ENCODE peak calls at places on chromosomes 5 and 9, in seven cellular contexts. I is upper lobe of right lung, N is lower lobe of right lung, G is PC-3, L is PC-9, X is left ventricle myocardium inferior, U is stomach. D is an unnamed sample. For H3K4me1, the result is how much of the 10 kb centered on the place peaks cover.

GRCh38 chr9:112849363-112849922 is 41.2 kb downstream of the SLC46A2 start:
- DNase-seq in I (no peak), U (no peak), N (no peak), G (no peak), L (no peak), X (no peak), D (no peak)

GRCh38 chr5:177090813-177091212 is 4.1 kb downstream of the FGFR4 start:
- DNase-seq in N (no peak), L (no peak), X (no peak), I (no peak), U (no peak), G (no peak), D (no peak)

GRCh38 chr9:71647094-71647591 is 121.2 kb downstream of the CEMIP2 start:
- DNase-seq in I (peak), N (peak), X (peak), U (peak), L (peak), G (peak), D (peak)

GRCh38 chr5:78060421-78060820 is 234.1 kb downstream of the AP3B1 start:
- DNase-seq in U (no peak), G (peak), N (no peak), X (no peak), L (no peak), I (no peak), D (no peak)

GRCh38 chr5:149002761-149003689 is 59.8 kb downstream of the SH3TC2 start:
- DNase-seq in N (no peak), U (no peak), X (no peak), L (peak), G (peak), I (no peak), D (no peak)

GRCh38 chr9:135559606-135560005 is 1.9 kb upstream of the PAEP start:
- DNase-seq in G (peak), X (no peak), L (no peak), U (no peak), N (no peak), I (no peak), D (no peak)

GRCh38 chr5:78621269-78621871 is 27.2 kb downstream of the LHFPL2 start:
- DNase-seq in G (no peak), U (no peak), I (no peak), L (no peak), N (no peak), X (no peak), D (no peak)

GRCh38 chr9:109901191-109901590 is 121.2 kb downstream of the PALM2AKAP2 start:
- DNase-seq in N (no peak), L (no peak), G (no peak), X (no peak), I (no peak), U (no peak), D (no peak)

GRCh38 chr9:133188006-133188842 is 20.8 kb downstream of the OBP2B start:
- DNase-seq in N (no peak), G (peak), X (no peak), U (no peak), I (peak), L (peak), D (no peak)

GRCh38 chr5:1051366-1051720 is 42.7 kb downstream of the NKD2 start:
- DNase-seq in X (no peak), N (no peak), L (no peak), I (no peak), U (no peak), G (no peak), D (no peak)

GRCh38 chr5:42811591-42812392 is at the start of gene SELENOP:
- DNase-seq in U (peak), G (peak), X (no peak), N (no peak), L (peak), I (no peak), D (peak)

GRCh38 chr9:73260506-73260905 is 108.8 kb downstream of the ANXA1 start:
- DNase-seq in U (no peak), X (no peak), G (no peak), N (no peak), I (no peak), L (no peak), D (no peak)

GRCh38 chr9:90204128-90204838 is 438.3 kb downstream of the DIRAS2 start:
- DNase-seq in L (no peak), U (no peak), I (no peak), N (no peak), X (no peak), G (no peak), D (no peak)

GRCh38 chr9:20382460-20383071 is 239.7 kb downstream of the MLLT3 start:
- DNase-seq in I (no peak), N (no peak), G (peak), U (no peak), X (no peak), L (peak), D (no peak)

GRCh38 chr9:35163413-35163812 is 1.6 kb downstream of the UNC13B start:
- DNase-seq in L (no peak), N (no peak), X (no peak), I (no peak), G (no peak), U (no peak), D (no peak)

GRCh38 chr9:35172878-35173277 is 11.1 kb downstream of the UNC13B start:
- DNase-seq in X (no peak), U (no peak), I (no peak), N (no peak), L (no peak), G (no peak), D (no peak)

GRCh38 chr9:35164711-35165110 is 2.9 kb downstream of the UNC13B start:
- DNase-seq in I (no peak), X (no peak), G (peak), N (no peak), L (no peak), U (no peak), D (no peak)

DNA sequence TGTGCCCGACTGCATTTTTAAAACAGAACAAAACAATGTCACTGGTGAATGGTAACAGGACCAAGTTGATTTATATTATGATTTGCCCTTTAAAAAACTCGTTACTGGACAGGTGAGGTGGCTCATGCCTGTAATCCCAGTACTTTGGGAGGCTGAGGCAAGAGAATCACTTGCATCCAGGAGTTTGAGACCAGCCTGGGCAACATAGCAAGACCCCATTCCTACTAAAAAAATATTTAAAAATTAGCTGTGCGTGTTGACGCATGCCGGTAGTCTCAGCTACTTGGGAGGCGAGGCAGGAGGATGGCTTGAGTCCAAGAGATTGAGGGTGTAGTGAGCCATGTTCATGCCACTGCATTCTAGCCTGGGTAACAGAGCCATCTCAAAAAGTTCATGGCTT is 7.2 kb downstream of the UNC13B start:
- DNase-seq in L (no peak), U (no peak), N (no peak), X (no peak), G (no peak), I (no peak), D (no peak)
- H3K4me3 ChIP-seq in L (no peak), U (no peak), N (no peak), X (no peak), G (no peak), I (no peak), D (no peak)

GRCh38 chr5:151130235-151130921 is 27.2 kb downstream of the ANXA6 start:
- DNase-seq in G (no peak), U (no peak), X (no peak), L (no peak), I (no peak), N (no peak), D (no peak)
- H3K4me1 ChIP-seq in G (under half), U (under half), X (under half), L (under half), I (under half), N (under half), D (under half)

GRCh38 chr9:125971895-125972729 is 224.9 kb downstream of the PBX3 start:
- DNase-seq in L (peak), N (no peak), G (no peak), I (no peak), X (no peak), U (no peak), D (no peak)

GRCh38 chr9:125979383-125979782 is 232.2 kb downstream of the PBX3 start:
- DNase-seq in G (no peak), I (no peak), U (no peak), X (no peak), L (no peak), N (no peak), D (no peak)

GRCh38 chr9:125974705-125975104 is 227.5 kb downstream of the PBX3 start:
- DNase-seq in G (no peak), I (no peak), U (no peak), N (no peak), L (no peak), X (no peak), D (no peak)

GRCh38 chr9:125982798-125983406 is 235.7 kb downstream of the PBX3 start:
- DNase-seq in X (no peak), L (no peak), G (no peak), U (no peak), I (no peak), N (no peak), D (peak)

DNA sequence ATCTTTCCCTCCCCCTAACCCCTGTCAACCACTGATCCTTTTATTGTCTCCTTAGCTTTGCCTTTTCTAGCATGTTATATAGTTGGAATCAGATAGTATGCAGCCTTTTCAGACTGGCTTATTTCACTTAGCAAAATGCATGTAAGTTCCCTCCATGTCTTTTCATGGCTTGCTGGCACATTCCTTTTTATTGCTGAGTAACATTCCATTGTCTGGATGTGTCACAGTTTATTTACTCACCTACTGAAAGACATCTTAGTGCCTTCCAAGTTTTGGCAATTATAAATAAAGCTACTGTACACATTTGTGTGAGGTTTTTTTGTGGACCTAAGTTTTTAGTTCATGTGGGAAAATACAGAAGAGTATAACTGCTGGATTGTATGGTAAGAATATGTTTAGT is 230.1 kb downstream of the PBX3 start:
- DNase-seq in I (no peak), L (peak), X (no peak), G (peak), U (no peak), N (no peak), D (no peak)
- TF ChIP-seq CTCF in I (no peak), L (no peak), X (no peak), G (no peak), U (no peak), N (no peak), D (no peak)

GRCh38 chr9:101400120-101400519 is 1.5 kb downstream of the ZNF189 start:
- DNase-seq in I (no peak), L (no peak), G (no peak), N (no peak), X (peak), U (no peak), D (no peak)
- H3K4me3 ChIP-seq in I (peak), L (no peak), G (peak), N (peak), X (peak), U (peak), D (peak)

DNA sequence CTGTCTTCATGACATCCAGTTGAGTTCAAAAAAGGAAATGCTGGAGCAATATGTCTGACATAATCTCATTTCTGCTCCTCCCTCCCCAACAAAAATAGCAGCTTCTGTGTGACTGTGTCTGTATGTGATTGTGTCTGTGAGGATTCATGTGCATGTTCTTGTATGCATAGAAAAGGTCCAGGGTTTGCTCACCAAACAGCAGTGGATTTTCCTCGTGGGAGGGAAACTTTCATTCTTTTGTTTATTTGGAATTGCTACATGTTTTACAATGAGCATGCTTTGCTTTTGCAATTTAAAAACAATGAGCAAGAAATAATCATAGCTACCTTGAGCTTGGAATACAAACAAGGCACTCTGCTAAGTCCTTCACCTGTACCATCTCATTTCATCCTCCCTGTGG is 15.0 kb downstream of the ADAM19 start:
- DNase-seq in G (no peak), X (no peak), I (no peak), U (no peak), L (no peak), N (no peak), D (no peak)
- H3K4me1 ChIP-seq in G (half or more), X (half or more), I (under half), U (half or more), L (under half), N (under half), D (under half)